ENCODE peak calls at places on chromosomes 12 and 14, in six cellular contexts. R is GM12878, F is HepG2, U is H1, P is K562, D is GM12892. K is an unnamed sample.
A peak's percentile ranks its signal among the peaks of the same experiment; 100 is the strongest.

GRCh38 chr14:100213956-100214767 is 24.8 kb upstream of the YY1 start:
- DNase-seq in F (peak; percentile 85), U (peak; percentile 71), R (no peak), D (peak; percentile 96), P (peak; percentile 94), K (peak; percentile 97)

GRCh38 chr14:70982204-70982603 is 74.9 kb downstream of the PCNX1 start:
- DNase-seq in P (no peak), R (no peak), U (no peak), D (no peak), F (no peak), K (no peak)

GRCh38 chr12:89126712-89127111 is 225.6 kb downstream of the DUSP6 start:
- DNase-seq in R (no peak), D (no peak), U (no peak), P (no peak), F (no peak), K (no peak)

GRCh38 chr12:93040367-93040766 is 111.3 kb upstream of the EEA1 start:
- DNase-seq in R (no peak), P (no peak), U (no peak), F (no peak), D (no peak), K (no peak)

GRCh38 chr12:1662761-1663439 is 28.0 kb upstream of the ADIPOR2 start:
- DNase-seq in F (no peak), U (peak; percentile 86), D (no peak), P (peak; percentile 76), R (no peak), K (no peak)

GRCh38 chr12:30952036-30952435 is 25.5 kb downstream of the TSPAN11 start:
- DNase-seq in U (no peak), R (no peak), P (no peak), D (no peak), F (no peak), K (no peak)

GRCh38 chr12:46743471-46743870 is 82.3 kb downstream of the SLC38A4 start:
- DNase-seq in P (no peak), F (no peak), U (no peak), D (no peak), R (no peak), K (no peak)

GRCh38 chr12:131928080-131928764 is 854 bp upstream of the PUS1 start:
- DNase-seq in P (peak; percentile 73), D (no peak), F (no peak), U (no peak), R (no peak), K (no peak)

GRCh38 chr12:112740387-112740934 is 51.1 kb upstream of the RPH3A start:
- DNase-seq in D (no peak), U (no peak), F (no peak), P (peak; percentile 8), R (no peak), K (no peak)

GRCh38 chr14:100336618-100337530 is 13.7 kb downstream of the SLC25A47 start:
- DNase-seq in P (no peak), F (no peak), U (no peak), D (peak; percentile 19), R (no peak), K (no peak)

GRCh38 chr12:112686373-112686772 is 105.2 kb upstream of the RPH3A start:
- DNase-seq in U (no peak), R (no peak), F (no peak), P (no peak), D (no peak), K (no peak)

GRCh38 chr12:108801736-108802665 is 55.4 kb downstream of the SSH1 start:
- DNase-seq in P (no peak), D (no peak), F (no peak), R (no peak), U (peak; percentile 72), K (no peak)

GRCh38 chr14:81031488-81031887 is 76.1 kb downstream of the TSHR start:
- DNase-seq in U (no peak), P (no peak), R (no peak), D (no peak), F (no peak), K (no peak)

GRCh38 chr12:52871291-52871961 is 22.6 kb upstream of the KRT78 start:
- DNase-seq in F (no peak), R (no peak), P (no peak), D (no peak), U (no peak), K (no peak)

GRCh38 chr14:88831285-88831684 is 6.8 kb downstream of the TTC8 start:
- DNase-seq in P (no peak), R (no peak), U (no peak), D (no peak), F (no peak), K (no peak)

GRCh38 chr14:65301862-65302539 is 110.5 kb upstream of the FUT8 start:
- DNase-seq in F (peak; percentile 92), D (no peak), P (peak; percentile 81), R (peak; percentile 95), U (no peak), K (no peak)

GRCh38 chr12:84712747-84713146 is 199.9 kb downstream of the SLC6A15 start:
- DNase-seq in R (no peak), P (no peak), D (no peak), F (no peak), U (no peak), K (no peak)

GRCh38 chr14:100532916-100533630 is 54.1 kb downstream of the BEGAIN start:
- DNase-seq in R (no peak), D (no peak), P (no peak), F (no peak), U (no peak), K (no peak)

GRCh38 chr12:56256326-56256960 is 1.7 kb downstream of the ANKRD52 start:
- DNase-seq in R (no peak), F (no peak), D (no peak), U (no peak), P (no peak), K (no peak)

GRCh38 chr12:62291888-62292760 is 31.9 kb downstream of the USP15 start:
- DNase-seq in F (peak; percentile 9), U (no peak), R (no peak), P (no peak), D (no peak), K (no peak)

GRCh38 chr14:79098324-79098723 is 928.2 kb downstream of the NRXN3 start:
- DNase-seq in D (no peak), P (no peak), R (no peak), U (no peak), F (no peak), K (no peak)

GRCh38 chr12:39173689-39174088 is 268.3 kb upstream of the CPNE8 start:
- DNase-seq in D (no peak), U (no peak), R (no peak), P (no peak), F (no peak), K (no peak)

GRCh38 chr12:98743362-98743953 is 98.4 kb downstream of the APAF1 start:
- DNase-seq in P (peak; percentile 61), R (no peak), D (no peak), U (no peak), F (peak; percentile 30), K (peak; percentile 32)

GRCh38 chr12:6550294-6551062 is 5.4 kb downstream of the IFFO1 start:
- DNase-seq in P (no peak), U (no peak), F (no peak), R (no peak), D (no peak), K (no peak)

GRCh38 chr14:93219103-93219726 is 12.2 kb downstream of the UBR7 start:
- DNase-seq in R (no peak), P (peak; percentile 63), D (no peak), U (no peak), F (peak; percentile 67), K (no peak)

DNA sequence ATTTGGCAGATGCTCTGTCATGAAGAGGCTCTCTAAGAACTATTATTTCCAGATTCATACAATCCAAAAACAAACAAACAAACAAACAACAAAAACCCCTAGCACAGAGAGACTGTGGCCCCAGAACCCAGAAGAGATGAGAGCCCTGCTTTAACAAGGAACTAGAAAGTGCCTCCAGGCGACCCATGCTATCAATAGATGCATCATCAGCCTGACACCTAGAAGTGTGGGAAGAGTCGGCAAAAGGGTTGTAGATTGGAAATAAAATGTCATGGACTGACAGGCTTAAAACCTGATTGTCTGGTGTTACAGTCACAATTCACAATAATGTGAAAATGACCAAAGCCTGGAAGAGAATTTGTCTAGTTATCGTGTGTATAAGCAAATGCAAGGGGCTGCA is 50.6 kb upstream of the FLRT2 start:
- DNase-seq in F (no peak), P (no peak), D (no peak), U (no peak), R (no peak), K (no peak)
- TF ChIP-seq TAF1 in F (no peak), P (no peak), D (no peak), U (no peak), R (no peak), K (no peak)

GRCh38 chr14:67360469-67361206 is 510 bp downstream of the EIF2S1 start:
- DNase-seq in U (no peak), F (peak; percentile 5), D (no peak), P (peak; percentile 28), R (no peak), K (no peak)

GRCh38 chr14:67358914-67359313 is 690 bp downstream of the ATP6V1D start:
- DNase-seq in P (peak; percentile 24), R (no peak), D (no peak), F (no peak), U (no peak), K (no peak)

GRCh38 chr14:67359775-67360468 is at the start of the genes ATP6V1D and EIF2S1:
- DNase-seq in F (peak; percentile 98), P (peak; percentile 98), D (peak; percentile 81), R (peak; percentile 98), U (peak; percentile 98), K (peak; percentile 77)

GRCh38 chr14:67357583-67358354 is 1.8 kb downstream of the ATP6V1D start:
- DNase-seq in R (no peak), P (peak; percentile 80), D (no peak), F (no peak), U (no peak), K (no peak)

GRCh38 chr14:67359319-67359774 is 257 bp downstream of the ATP6V1D start:
- DNase-seq in D (no peak), P (no peak), U (no peak), R (no peak), F (peak; percentile 3), K (no peak)
- TF ChIP-seq TAF1 in D (no peak), P (no peak), U (no peak), R (peak; percentile 26), F (no peak), K (no peak)

GRCh38 chr12:124517260-124518050 is 50.0 kb downstream of the NCOR2 start:
- DNase-seq in P (no peak), U (no peak), R (no peak), F (no peak), D (no peak), K (no peak)

GRCh38 chr12:124520896-124521295 is 46.5 kb downstream of the NCOR2 start:
- DNase-seq in D (no peak), U (no peak), P (no peak), R (no peak), F (no peak), K (no peak)

GRCh38 chr12:124518051-124518932 is 49.1 kb downstream of the NCOR2 start:
- DNase-seq in U (no peak), F (peak; percentile 93), P (peak; percentile 57), R (no peak), D (no peak), K (no peak)

GRCh38 chr12:124519741-124520140 is 47.7 kb downstream of the NCOR2 start:
- DNase-seq in R (no peak), F (no peak), P (no peak), D (no peak), U (no peak), K (no peak)

GRCh38 chr12:124520258-124520657 is 47.2 kb downstream of the NCOR2 start:
- DNase-seq in F (peak; percentile 34), P (no peak), D (no peak), R (no peak), U (no peak), K (no peak)
- TF ChIP-seq TAF1 in F (no peak), P (no peak), D (no peak), R (no peak), U (no peak), K (no peak)

GRCh38 chr12:49552014-49552413 is 13.2 kb downstream of the KCNH3 start:
- DNase-seq in R (no peak), U (no peak), F (no peak), P (no peak), D (no peak), K (no peak)
- TF ChIP-seq TAF1 in R (no peak), U (no peak), F (no peak), P (no peak), D (no peak), K (no peak)